ENCODE peak calls at places on chromosome 12, in five cellular contexts. One of them, this sample, is unnamed.
A peak's percentile ranks its signal among the peaks of the same experiment; 100 is the strongest.

GRCh38 chr12:110932048-110932447 is 11.7 kb upstream of the MYL2 start:
- DNase-seq in mesothelial cell of epicardium: no peak
- DNase-seq in NCI-H2081: no peak
- DNase-seq in RPMI7951: no peak
- DNase-seq in Right ventricle myocardium superior: no peak
- DNase-seq in this sample: peak; percentile 63

GRCh38 chr12:102010265-102010994 is 51.4 kb downstream of the WASHC3 start:
- DNase-seq in mesothelial cell of epicardium: no peak
- DNase-seq in NCI-H2081: no peak
- DNase-seq in RPMI7951: no peak
- DNase-seq in Right ventricle myocardium superior: no peak
- DNase-seq in this sample: no peak

GRCh38 chr12:131736807-131737484 is 26.1 kb downstream of the SFSWAP start:
- DNase-seq in mesothelial cell of epicardium: no peak
- DNase-seq in NCI-H2081: no peak
- DNase-seq in RPMI7951: peak; percentile 53
- DNase-seq in Right ventricle myocardium superior: no peak
- DNase-seq in this sample: no peak

GRCh38 chr12:78260976-78261375 is 430.3 kb downstream of the NAV3 start:
- DNase-seq in mesothelial cell of epicardium: no peak
- DNase-seq in NCI-H2081: no peak
- DNase-seq in RPMI7951: no peak
- DNase-seq in Right ventricle myocardium superior: no peak
- DNase-seq in this sample: no peak

GRCh38 chr12:51823875-51824565 is 24.5 kb downstream of the FIGNL2 start:
- DNase-seq in mesothelial cell of epicardium: no peak
- DNase-seq in NCI-H2081: peak; percentile 75
- DNase-seq in RPMI7951: peak; percentile 57
- DNase-seq in Right ventricle myocardium superior: no peak
- DNase-seq in this sample: no peak

GRCh38 chr12:14691560-14691959 is 4.8 kb downstream of the GUCY2C start:
- DNase-seq in mesothelial cell of epicardium: no peak
- DNase-seq in NCI-H2081: no peak
- DNase-seq in RPMI7951: peak; percentile 21
- DNase-seq in Right ventricle myocardium superior: peak; percentile 54
- DNase-seq in this sample: no peak

GRCh38 chr12:29073631-29074239 is 75.3 kb upstream of the FAR2 start:
- DNase-seq in mesothelial cell of epicardium: no peak
- DNase-seq in NCI-H2081: peak; percentile 10
- DNase-seq in RPMI7951: peak; percentile 43
- DNase-seq in Right ventricle myocardium superior: no peak
- DNase-seq in this sample: no peak

GRCh38 chr12:62919827-62920226 is 15.1 kb downstream of the PPM1H start:
- DNase-seq in mesothelial cell of epicardium: no peak
- DNase-seq in NCI-H2081: peak; percentile 71
- DNase-seq in RPMI7951: peak; percentile 30
- DNase-seq in Right ventricle myocardium superior: no peak
- DNase-seq in this sample: no peak

GRCh38 chr12:92942905-92943304 is 13.8 kb upstream of the EEA1 start:
- DNase-seq in mesothelial cell of epicardium: no peak
- DNase-seq in NCI-H2081: no peak
- DNase-seq in RPMI7951: peak; percentile 71
- DNase-seq in Right ventricle myocardium superior: no peak
- DNase-seq in this sample: no peak

This sample was measured in H1.